ENCODE peak calls at places on chromosome 5, in seven cellular contexts. Q is PC-3; M is T-helper 9 cell; Y is smooth muscle cell of the brain vasculature; I is frontal cortex; H is fibroblast of mammary gland; S is activated naive CD8-positive, alpha-beta T cell treated with anti-CD3 and anti-CD28 coated beads for 36 hours. R is an unnamed sample.

GRCh38 chr5:79236364-79236969 is 536 bp downstream of the JMY start:
- DNase-seq in Q (peak), M (peak), Y (no peak), I (peak), H (no peak), S (peak), R (peak)

GRCh38 chr5:86909461-86909881 is 291.7 kb downstream of the COX7C start:
- DNase-seq in Q (peak), M (no peak), Y (no peak), I (no peak), H (peak), S (no peak), R (no peak)

GRCh38 chr5:51395245-51395644 is 12.0 kb downstream of the ISL1 start:
- DNase-seq in Q (no peak), M (no peak), Y (no peak), I (no peak), H (no peak), S (no peak), R (no peak)

GRCh38 chr5:96997265-96997859 is 61.5 kb downstream of the LNPEP start:
- DNase-seq in Q (peak), M (no peak), Y (peak), I (peak), H (peak), S (no peak), R (peak)

GRCh38 chr5:13569088-13569715 is 375.3 kb downstream of the DNAH5 start:
- DNase-seq in Q (no peak), M (no peak), Y (no peak), I (no peak), H (no peak), S (no peak), R (no peak)

GRCh38 chr5:107778651-107779050 is 107.9 kb upstream of the EFNA5 start:
- DNase-seq in Q (no peak), M (no peak), Y (no peak), I (no peak), H (no peak), S (no peak), R (no peak)

GRCh38 chr5:92801921-92802320 is 779.1 kb downstream of the NR2F1-AS1 start:
- DNase-seq in Q (no peak), M (no peak), Y (no peak), I (no peak), H (peak), S (no peak), R (no peak)

GRCh38 chr5:155700333-155700732 is 626.6 kb upstream of the SGCD start:
- DNase-seq in Q (no peak), M (no peak), Y (no peak), I (no peak), H (no peak), S (no peak), R (no peak)

GRCh38 chr5:172303090-172303995 is 19.8 kb upstream of the UBTD2 start:
- DNase-seq in Q (peak), M (no peak), Y (no peak), I (no peak), H (peak), S (no peak), R (no peak)

GRCh38 chr5:154754460-154755360 is 467 bp upstream of the LARP1 start:
- DNase-seq in Q (peak), M (peak), Y (peak), I (peak), H (peak), S (peak), R (peak)

GRCh38 chr5:91219803-91220371 is 163.2 kb downstream of the ARRDC3 start:
- DNase-seq in Q (peak), M (no peak), Y (no peak), I (peak), H (peak), S (peak), R (peak)

GRCh38 chr5:116137544-116138378 is 52.9 kb downstream of the COMMD10 start:
- DNase-seq in Q (peak), M (no peak), Y (peak), I (peak), H (peak), S (no peak), R (no peak)

GRCh38 chr5:172757394-172758010 is 13.5 kb downstream of the DUSP1 start:
- DNase-seq in Q (no peak), M (no peak), Y (no peak), I (no peak), H (no peak), S (no peak), R (no peak)

GRCh38 chr5:142969624-142970439 is 199.7 kb downstream of the ARHGAP26 start:
- DNase-seq in Q (no peak), M (no peak), Y (no peak), I (no peak), H (no peak), S (no peak), R (no peak)

R was measured in activated T-cell treated with anti-CD3 and anti-CD28 coated beads, Interleukin-2, amount 50 U/mL, for 72 hours.